ENCODE peak calls at places on chromosomes 2 and 18, in six cellular contexts. C, M, A, V, E and D are unnamed samples.

GRCh38 chr18:45745817-45746461 is 22.0 kb downstream of the SLC14A1 start:
- DNase-seq in V (peak; percentile 28), M (no peak), C (no peak), E (no peak), A (peak; percentile 35), D (no peak)

GRCh38 chr18:10190564-10190963 is 263.9 kb upstream of the APCDD1 start:
- DNase-seq in M (no peak), V (no peak), C (peak; percentile 20), A (no peak), E (no peak), D (no peak)

GRCh38 chr2:88450186-88450585 is 2.3 kb downstream of the FOXI3 start:
- DNase-seq in A (no peak), M (no peak), C (no peak), E (no peak), V (no peak), D (no peak)

GRCh38 chr2:159459279-159459678 is 157.1 kb downstream of the BAZ2B start:
- DNase-seq in E (no peak), A (no peak), C (peak; percentile 14), V (no peak), M (no peak), D (peak; percentile 27)

GRCh38 chr2:197279997-197280756 is 30.4 kb downstream of the ANKRD44 start:
- DNase-seq in A (no peak), C (peak; percentile 39), E (no peak), V (peak; percentile 54), M (no peak), D (peak; percentile 18)

GRCh38 chr18:25503567-25504081 is 151.7 kb upstream of the ZNF521 start:
- DNase-seq in C (peak; percentile 87), V (peak; percentile 87), E (no peak), M (peak; percentile 91), A (peak; percentile 64), D (peak; percentile 77)

GRCh38 chr2:97718942-97719341 is 5.6 kb downstream of the ZAP70 start:
- DNase-seq in M (no peak), V (no peak), A (no peak), C (no peak), E (no peak), D (no peak)

GRCh38 chr18:69947361-69948106 is at the start of gene CD226:
- DNase-seq in C (no peak), V (no peak), E (peak; percentile 71), M (no peak), A (no peak), D (no peak)

GRCh38 chr2:42787424-42787787 is 5.0 kb downstream of the HAAO start:
- DNase-seq in A (no peak), M (no peak), V (no peak), E (no peak), C (no peak), D (no peak)

GRCh38 chr18:10514621-10515020 is 11.2 kb upstream of the NAPG start:
- DNase-seq in E (no peak), C (no peak), V (no peak), M (no peak), A (no peak), D (no peak)

GRCh38 chr2:229301229-229301628 is 30.1 kb upstream of the PID1 start:
- DNase-seq in C (no peak), M (no peak), V (no peak), A (no peak), E (no peak), D (no peak)

GRCh38 chr18:35005963-35006577 is 35.1 kb upstream of the MAPRE2 start:
- DNase-seq in M (peak; percentile 82), E (peak; percentile 64), A (no peak), V (peak; percentile 82), C (peak; percentile 70), D (peak; percentile 87)

GRCh38 chr2:178269825-178270224 is 75.5 kb downstream of the OSBPL6 start:
- DNase-seq in V (no peak), E (no peak), A (no peak), M (no peak), C (no peak), D (no peak)

GRCh38 chr2:217978536-217979150 is 24.2 kb downstream of the TNS1 start:
- DNase-seq in M (peak; percentile 31), A (no peak), V (peak; percentile 47), C (no peak), E (no peak), D (no peak)
- H3K4me3 ChIP-seq in M (no peak overlapping the region), A (peak overlapping the region; percentile 61), V (peak overlapping the region; percentile 40), C (peak overlapping the region; percentile 16), E (no peak overlapping the region), D (peak overlapping the region; percentile 19)

GRCh38 chr2:118269408-118270051 is 181.3 kb downstream of the INSIG2 start:
- DNase-seq in C (no peak), A (no peak), V (no peak), E (peak; percentile 26), M (no peak), D (no peak)
- TF ChIP-seq CTCF in C (no peak), A (no peak), V (no peak), E (peak; percentile 29), M (no peak), D (no peak)

GRCh38 chr18:8413189-8413588 is 196.0 kb upstream of the RAB12 start:
- DNase-seq in C (no peak), A (no peak), V (no peak), M (no peak), E (no peak), D (no peak)

GRCh38 chr18:8416212-8417019 is 192.8 kb upstream of the RAB12 start:
- DNase-seq in E (no peak), M (no peak), A (no peak), C (peak; percentile 4), V (no peak), D (no peak)

GRCh38 chr18:8412117-8412516 is 197.1 kb upstream of the RAB12 start:
- DNase-seq in C (no peak), V (no peak), A (no peak), M (no peak), E (no peak), D (no peak)

GRCh38 chr18:8411492-8411891 is 197.7 kb upstream of the RAB12 start:
- DNase-seq in M (no peak), E (no peak), V (no peak), C (no peak), A (no peak), D (no peak)

DNA sequence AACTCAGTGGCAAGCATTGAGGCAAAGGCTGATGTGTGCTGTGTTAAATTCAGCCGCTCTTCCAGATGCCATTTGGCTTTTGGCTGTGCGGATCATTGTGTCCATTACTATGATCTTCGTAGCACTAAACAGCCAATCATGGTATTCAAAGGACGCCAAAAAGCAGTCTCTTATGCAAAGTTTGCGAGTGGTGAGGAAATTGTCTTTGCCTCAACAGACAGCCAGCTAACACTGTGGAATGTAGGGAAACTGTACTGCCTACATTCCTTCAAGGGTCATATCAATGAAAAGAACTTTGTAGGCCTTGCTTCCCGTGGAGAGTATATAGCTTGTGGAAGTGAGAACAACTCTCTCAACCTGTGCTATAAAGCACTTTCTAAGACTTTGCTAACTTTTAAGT is 195.5 kb upstream of the RAB12 start:
- DNase-seq in M (no peak), V (no peak), A (no peak), E (no peak), C (no peak), D (no peak)
- H3K4me3 ChIP-seq in M (no peak overlapping the region), V (no peak overlapping the region), A (no peak overlapping the region), E (no peak overlapping the region), C (no peak overlapping the region), D (no peak overlapping the region)

GRCh38 chr2:23596316-23596885 is 211.4 kb downstream of the KLHL29 start:
- DNase-seq in C (peak; percentile 67), A (no peak), E (no peak), M (peak; percentile 12), V (peak; percentile 4), D (peak; percentile 8)

GRCh38 chr2:23597687-23598086 is 212.7 kb downstream of the KLHL29 start:
- DNase-seq in M (no peak), A (no peak), E (no peak), V (no peak), C (no peak), D (no peak)

GRCh38 chr2:23595021-23595420 is 210.0 kb downstream of the KLHL29 start:
- DNase-seq in A (no peak), M (no peak), C (no peak), V (no peak), E (no peak), D (no peak)

GRCh38 chr2:23594079-23594494 is 209.1 kb downstream of the KLHL29 start:
- DNase-seq in M (no peak), A (no peak), V (no peak), C (no peak), E (no peak), D (no peak)

DNA sequence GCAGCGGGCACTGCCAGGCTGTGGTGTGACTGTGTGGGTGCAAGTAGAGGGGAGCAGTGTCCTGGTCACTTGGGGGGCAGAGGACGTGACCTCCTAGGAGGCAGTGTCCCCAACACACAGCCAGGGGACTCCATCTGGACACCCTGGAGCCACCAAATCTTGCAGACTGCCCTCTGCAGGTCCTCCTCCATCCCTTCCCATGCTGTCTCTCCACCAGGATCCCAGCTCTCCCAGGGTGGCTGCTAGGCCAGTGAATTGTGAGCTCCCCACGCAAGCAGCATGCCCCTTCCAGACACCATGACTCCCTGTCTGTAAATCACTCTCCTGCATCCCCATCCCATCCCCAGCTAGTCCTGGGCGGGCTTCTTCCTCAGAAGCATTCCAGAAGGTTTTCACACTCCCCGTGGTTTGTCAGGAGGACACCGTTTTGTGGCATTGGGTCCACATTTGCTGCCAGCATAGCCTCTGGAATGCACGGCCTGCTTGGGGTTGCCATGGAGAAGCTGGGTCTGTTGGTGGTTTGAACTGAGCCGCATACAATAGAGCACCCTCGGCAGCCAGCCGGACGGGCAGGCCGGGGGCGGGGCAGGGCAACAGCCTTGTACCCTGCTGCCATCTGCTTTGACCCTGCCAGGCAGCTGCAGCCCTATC is 210.7 kb downstream of the KLHL29 start:
- DNase-seq in V (peak; percentile 31), C (peak; percentile 13), A (no peak), E (no peak), M (no peak), D (peak; percentile 30)
- TF ChIP-seq CTCF in V (no peak), C (no peak), A (no peak), E (no peak), M (no peak), D (no peak)